ENCODE peak calls at places on chromosomes 2 and 18, in ten cellular contexts. One of them, this sample, is unnamed.

GRCh38 chr2:25473758-25474335 is 132.1 kb upstream of the DNMT3A start:
- DNase-seq in stimulated activated CD4-positive, alpha-beta T cell treated with anti-CD3 and anti-CD28 coated beads, TNF-alpha, amount 100 ng/mL, for 24 hours: no peak
- DNase-seq in mucosa of descending colon: no peak
- DNase-seq in heart left ventricle: peak
- DNase-seq in dorsolateral prefrontal cortex: no peak
- DNase-seq in A549: no peak
- DNase-seq in activated naive CD4-positive, alpha-beta T cell: no peak
- DNase-seq in activated CD8-positive, alpha-beta memory T cell treated with anti-CD3 and anti-CD28 coated beads, Interleukin-2, amount 10 ng/mL, durations not matched to agents 7 days and 5 days: no peak
- DNase-seq in upper lobe of right lung: no peak
- DNase-seq in SW 1271: no peak
- DNase-seq in this sample: no peak

GRCh38 chr2:114550895-114551793 is 108.7 kb downstream of the DPP10 start:
- DNase-seq in mucosa of descending colon: peak
- DNase-seq in activated naive CD4-positive, alpha-beta T cell: no peak
- DNase-seq in activated CD8-positive, alpha-beta memory T cell treated with anti-CD3 and anti-CD28 coated beads, Interleukin-2, amount 10 ng/mL, durations not matched to agents 7 days and 5 days: no peak
- DNase-seq in SW 1271: peak
- DNase-seq in stimulated activated CD4-positive, alpha-beta T cell treated with anti-CD3 and anti-CD28 coated beads, TNF-alpha, amount 100 ng/mL, for 24 hours: no peak
- DNase-seq in heart left ventricle: peak
- DNase-seq in upper lobe of right lung: no peak
- DNase-seq in dorsolateral prefrontal cortex: no peak
- DNase-seq in A549: peak
- DNase-seq in this sample: no peak

GRCh38 chr2:66432801-66433694 is 1.9 kb upstream of the MEIS1 start:
- DNase-seq in SW 1271: peak
- DNase-seq in activated CD8-positive, alpha-beta memory T cell treated with anti-CD3 and anti-CD28 coated beads, Interleukin-2, amount 10 ng/mL, durations not matched to agents 7 days and 5 days: no peak
- DNase-seq in stimulated activated CD4-positive, alpha-beta T cell treated with anti-CD3 and anti-CD28 coated beads, TNF-alpha, amount 100 ng/mL, for 24 hours: no peak
- DNase-seq in A549: peak
- DNase-seq in mucosa of descending colon: peak
- DNase-seq in activated naive CD4-positive, alpha-beta T cell: no peak
- DNase-seq in heart left ventricle: peak
- DNase-seq in upper lobe of right lung: peak
- DNase-seq in dorsolateral prefrontal cortex: peak
- DNase-seq in this sample: no peak

GRCh38 chr2:241636983-241637232 is at the start of gene THAP4:
- DNase-seq in SW 1271: no peak
- DNase-seq in heart left ventricle: peak
- DNase-seq in A549: no peak
- DNase-seq in stimulated activated CD4-positive, alpha-beta T cell treated with anti-CD3 and anti-CD28 coated beads, TNF-alpha, amount 100 ng/mL, for 24 hours: no peak
- DNase-seq in dorsolateral prefrontal cortex: no peak
- DNase-seq in mucosa of descending colon: peak
- DNase-seq in activated naive CD4-positive, alpha-beta T cell: peak
- DNase-seq in upper lobe of right lung: peak
- DNase-seq in activated CD8-positive, alpha-beta memory T cell treated with anti-CD3 and anti-CD28 coated beads, Interleukin-2, amount 10 ng/mL, durations not matched to agents 7 days and 5 days: peak
- DNase-seq in this sample: no peak

GRCh38 chr2:216727346-216728122 is 32.2 kb upstream of the IGFBP5 start:
- DNase-seq in mucosa of descending colon: no peak
- DNase-seq in A549: no peak
- DNase-seq in dorsolateral prefrontal cortex: no peak
- DNase-seq in activated naive CD4-positive, alpha-beta T cell: no peak
- DNase-seq in stimulated activated CD4-positive, alpha-beta T cell treated with anti-CD3 and anti-CD28 coated beads, TNF-alpha, amount 100 ng/mL, for 24 hours: no peak
- DNase-seq in heart left ventricle: no peak
- DNase-seq in upper lobe of right lung: no peak
- DNase-seq in SW 1271: no peak
- DNase-seq in activated CD8-positive, alpha-beta memory T cell treated with anti-CD3 and anti-CD28 coated beads, Interleukin-2, amount 10 ng/mL, durations not matched to agents 7 days and 5 days: no peak
- DNase-seq in this sample: no peak

GRCh38 chr2:46479265-46479664 is at the start of gene TMEM247:
- DNase-seq in upper lobe of right lung: no peak
- DNase-seq in mucosa of descending colon: no peak
- DNase-seq in SW 1271: no peak
- DNase-seq in stimulated activated CD4-positive, alpha-beta T cell treated with anti-CD3 and anti-CD28 coated beads, TNF-alpha, amount 100 ng/mL, for 24 hours: no peak
- DNase-seq in A549: no peak
- DNase-seq in activated naive CD4-positive, alpha-beta T cell: no peak
- DNase-seq in activated CD8-positive, alpha-beta memory T cell treated with anti-CD3 and anti-CD28 coated beads, Interleukin-2, amount 10 ng/mL, durations not matched to agents 7 days and 5 days: no peak
- DNase-seq in dorsolateral prefrontal cortex: no peak
- DNase-seq in heart left ventricle: no peak
- DNase-seq in this sample: no peak

GRCh38 chr2:239945751-239946569 is 79.2 kb downstream of the NDUFA10 start:
- DNase-seq in stimulated activated CD4-positive, alpha-beta T cell treated with anti-CD3 and anti-CD28 coated beads, TNF-alpha, amount 100 ng/mL, for 24 hours: no peak
- DNase-seq in SW 1271: no peak
- DNase-seq in A549: no peak
- DNase-seq in dorsolateral prefrontal cortex: peak
- DNase-seq in activated naive CD4-positive, alpha-beta T cell: no peak
- DNase-seq in upper lobe of right lung: peak
- DNase-seq in activated CD8-positive, alpha-beta memory T cell treated with anti-CD3 and anti-CD28 coated beads, Interleukin-2, amount 10 ng/mL, durations not matched to agents 7 days and 5 days: no peak
- DNase-seq in heart left ventricle: peak
- DNase-seq in mucosa of descending colon: no peak
- DNase-seq in this sample: no peak

GRCh38 chr18:23258566-23259265 is 123.4 kb downstream of the CABLES1 start:
- DNase-seq in SW 1271: no peak
- DNase-seq in dorsolateral prefrontal cortex: no peak
- DNase-seq in mucosa of descending colon: no peak
- DNase-seq in A549: no peak
- DNase-seq in heart left ventricle: no peak
- DNase-seq in stimulated activated CD4-positive, alpha-beta T cell treated with anti-CD3 and anti-CD28 coated beads, TNF-alpha, amount 100 ng/mL, for 24 hours: no peak
- DNase-seq in activated naive CD4-positive, alpha-beta T cell: no peak
- DNase-seq in upper lobe of right lung: no peak
- DNase-seq in activated CD8-positive, alpha-beta memory T cell treated with anti-CD3 and anti-CD28 coated beads, Interleukin-2, amount 10 ng/mL, durations not matched to agents 7 days and 5 days: no peak
- DNase-seq in this sample: no peak

GRCh38 chr2:38528008-38528442 is 74.7 kb downstream of the HNRNPLL start:
- DNase-seq in heart left ventricle: no peak
- DNase-seq in activated CD8-positive, alpha-beta memory T cell treated with anti-CD3 and anti-CD28 coated beads, Interleukin-2, amount 10 ng/mL, durations not matched to agents 7 days and 5 days: peak
- DNase-seq in A549: peak
- DNase-seq in dorsolateral prefrontal cortex: peak
- DNase-seq in activated naive CD4-positive, alpha-beta T cell: no peak
- DNase-seq in stimulated activated CD4-positive, alpha-beta T cell treated with anti-CD3 and anti-CD28 coated beads, TNF-alpha, amount 100 ng/mL, for 24 hours: no peak
- DNase-seq in upper lobe of right lung: peak
- DNase-seq in mucosa of descending colon: no peak
- DNase-seq in SW 1271: no peak
- DNase-seq in this sample: peak

GRCh38 chr2:232490221-232491138 is 2.8 kb upstream of the ECEL1 start:
- DNase-seq in heart left ventricle: peak
- DNase-seq in SW 1271: no peak
- DNase-seq in stimulated activated CD4-positive, alpha-beta T cell treated with anti-CD3 and anti-CD28 coated beads, TNF-alpha, amount 100 ng/mL, for 24 hours: no peak
- DNase-seq in upper lobe of right lung: peak
- DNase-seq in activated naive CD4-positive, alpha-beta T cell: no peak
- DNase-seq in activated CD8-positive, alpha-beta memory T cell treated with anti-CD3 and anti-CD28 coated beads, Interleukin-2, amount 10 ng/mL, durations not matched to agents 7 days and 5 days: no peak
- DNase-seq in A549: no peak
- DNase-seq in mucosa of descending colon: peak
- DNase-seq in dorsolateral prefrontal cortex: no peak
- DNase-seq in this sample: no peak

GRCh38 chr18:48605408-48605845 is 66.6 kb downstream of the CTIF start:
- DNase-seq in dorsolateral prefrontal cortex: no peak
- DNase-seq in stimulated activated CD4-positive, alpha-beta T cell treated with anti-CD3 and anti-CD28 coated beads, TNF-alpha, amount 100 ng/mL, for 24 hours: no peak
- DNase-seq in mucosa of descending colon: no peak
- DNase-seq in SW 1271: peak
- DNase-seq in activated naive CD4-positive, alpha-beta T cell: no peak
- DNase-seq in activated CD8-positive, alpha-beta memory T cell treated with anti-CD3 and anti-CD28 coated beads, Interleukin-2, amount 10 ng/mL, durations not matched to agents 7 days and 5 days: no peak
- DNase-seq in A549: peak
- DNase-seq in upper lobe of right lung: no peak
- DNase-seq in heart left ventricle: no peak
- DNase-seq in this sample: no peak

GRCh38 chr2:55922488-55922887 is 1.1 kb downstream of the EFEMP1 start:
- DNase-seq in A549: no peak
- DNase-seq in heart left ventricle: no peak
- DNase-seq in upper lobe of right lung: no peak
- DNase-seq in stimulated activated CD4-positive, alpha-beta T cell treated with anti-CD3 and anti-CD28 coated beads, TNF-alpha, amount 100 ng/mL, for 24 hours: no peak
- DNase-seq in activated CD8-positive, alpha-beta memory T cell treated with anti-CD3 and anti-CD28 coated beads, Interleukin-2, amount 10 ng/mL, durations not matched to agents 7 days and 5 days: no peak
- DNase-seq in SW 1271: no peak
- DNase-seq in dorsolateral prefrontal cortex: no peak
- DNase-seq in activated naive CD4-positive, alpha-beta T cell: no peak
- DNase-seq in mucosa of descending colon: no peak
- DNase-seq in this sample: no peak

GRCh38 chr2:53484521-53484920 is 283.1 kb upstream of the CHAC2 start:
- DNase-seq in mucosa of descending colon: no peak
- DNase-seq in heart left ventricle: no peak
- DNase-seq in A549: no peak
- DNase-seq in SW 1271: no peak
- DNase-seq in dorsolateral prefrontal cortex: no peak
- DNase-seq in stimulated activated CD4-positive, alpha-beta T cell treated with anti-CD3 and anti-CD28 coated beads, TNF-alpha, amount 100 ng/mL, for 24 hours: no peak
- DNase-seq in activated CD8-positive, alpha-beta memory T cell treated with anti-CD3 and anti-CD28 coated beads, Interleukin-2, amount 10 ng/mL, durations not matched to agents 7 days and 5 days: no peak
- DNase-seq in upper lobe of right lung: no peak
- DNase-seq in activated naive CD4-positive, alpha-beta T cell: no peak
- DNase-seq in this sample: no peak